ENCODE peak calls at places on chromosomes 3 and 15, in four cellular contexts. One of them, this sample, is unnamed.

GRCh38 chr3:77041156-77041696 is 1.3 kb downstream of the ROBO2 start:
- DNase-seq in nephron progenitor cell: no peak
- DNase-seq in amniotic epithelial cell: no peak
- DNase-seq in A549: no peak
- DNase-seq in this sample: peak; percentile 9

GRCh38 chr3:163692484-163692883 is 1385.8 kb downstream of the SI start:
- DNase-seq in nephron progenitor cell: no peak
- DNase-seq in amniotic epithelial cell: no peak
- DNase-seq in A549: no peak
- DNase-seq in this sample: no peak

GRCh38 chr3:74663178-74663577 is 48.7 kb upstream of the CNTN3 start:
- DNase-seq in nephron progenitor cell: no peak
- DNase-seq in amniotic epithelial cell: no peak
- DNase-seq in A549: no peak
- DNase-seq in this sample: no peak

GRCh38 chr3:53116956-53117355 is 13.3 kb downstream of the RFT1 start:
- DNase-seq in nephron progenitor cell: no peak
- DNase-seq in amniotic epithelial cell: no peak
- DNase-seq in A549: no peak
- DNase-seq in this sample: no peak

GRCh38 chr15:61237400-61237799 is 8.3 kb upstream of the RORA start:
- DNase-seq in nephron progenitor cell: no peak
- DNase-seq in amniotic epithelial cell: no peak
- DNase-seq in A549: no peak
- DNase-seq in this sample: no peak

GRCh38 chr3:150970665-150971327 is 1.7 kb downstream of the CLRN1 start:
- DNase-seq in nephron progenitor cell: no peak
- DNase-seq in amniotic epithelial cell: peak; percentile 54
- DNase-seq in A549: no peak
- DNase-seq in this sample: no peak

GRCh38 chr3:39413691-39414420 is 7.3 kb downstream of the RPSA start:
- DNase-seq in nephron progenitor cell: no peak
- DNase-seq in amniotic epithelial cell: peak; percentile 36
- DNase-seq in A549: no peak
- DNase-seq in this sample: no peak

GRCh38 chr3:13022348-13023250 is 50.6 kb downstream of the IQSEC1 start:
- DNase-seq in nephron progenitor cell: peak; percentile 73
- DNase-seq in amniotic epithelial cell: peak; percentile 67
- DNase-seq in A549: peak; percentile 34
- DNase-seq in this sample: peak; percentile 87

GRCh38 chr3:197088370-197088769 is 58.8 kb upstream of the MELTF start:
- DNase-seq in nephron progenitor cell: no peak
- DNase-seq in amniotic epithelial cell: peak; percentile 41
- DNase-seq in A549: no peak
- DNase-seq in this sample: no peak

GRCh38 chr15:86650084-86650483 is 570.4 kb downstream of the AGBL1 start:
- DNase-seq in nephron progenitor cell: no peak
- DNase-seq in amniotic epithelial cell: no peak
- DNase-seq in A549: peak; percentile 21
- DNase-seq in this sample: no peak

GRCh38 chr15:69554321-69554961 is 101.8 kb downstream of the RPLP1 start:
- DNase-seq in nephron progenitor cell: no peak
- DNase-seq in amniotic epithelial cell: no peak
- DNase-seq in A549: peak; percentile 61
- DNase-seq in this sample: no peak

GRCh38 chr3:48698891-48699290 is 13.2 kb upstream of the NCKIPSD start:
- DNase-seq in nephron progenitor cell: no peak
- DNase-seq in amniotic epithelial cell: no peak
- DNase-seq in A549: no peak
- DNase-seq in this sample: no peak

GRCh38 chr15:90594297-90594696 is 64.6 kb downstream of the CRTC3 start:
- DNase-seq in nephron progenitor cell: no peak
- DNase-seq in amniotic epithelial cell: peak; percentile 53
- DNase-seq in A549: no peak
- DNase-seq in this sample: no peak

GRCh38 chr3:159852821-159853505 is 135.7 kb upstream of the IL12A start:
- DNase-seq in nephron progenitor cell: peak; percentile 30
- DNase-seq in amniotic epithelial cell: peak; percentile 68
- DNase-seq in A549: peak; percentile 10
- DNase-seq in this sample: peak; percentile 38

GRCh38 chr15:73935547-73935946 is 9.3 kb downstream of the LOXL1 start:
- DNase-seq in nephron progenitor cell: no peak
- DNase-seq in amniotic epithelial cell: peak; percentile 89
- DNase-seq in A549: no peak
- DNase-seq in this sample: peak; percentile 80

GRCh38 chr3:45690331-45691035 is 1.3 kb downstream of the SACM1L start:
- DNase-seq in nephron progenitor cell: no peak
- DNase-seq in amniotic epithelial cell: peak; percentile 36
- DNase-seq in A549: no peak
- DNase-seq in this sample: peak; percentile 40

GRCh38 chr3:100902572-100902971 is 90.6 kb downstream of the ABI3BP start:
- DNase-seq in nephron progenitor cell: no peak
- DNase-seq in amniotic epithelial cell: peak; percentile 14
- DNase-seq in A549: no peak
- DNase-seq in this sample: no peak

GRCh38 chr3:32593903-32594525 is 23.4 kb upstream of the DYNC1LI1 start:
- DNase-seq in nephron progenitor cell: no peak
- DNase-seq in amniotic epithelial cell: peak; percentile 45
- DNase-seq in A549: no peak
- DNase-seq in this sample: no peak

GRCh38 chr3:94626599-94626998 is 563.7 kb downstream of the NSUN3 start:
- DNase-seq in nephron progenitor cell: no peak
- DNase-seq in amniotic epithelial cell: peak; percentile 6
- DNase-seq in A549: no peak
- DNase-seq in this sample: peak; percentile 9

GRCh38 chr15:81301815-81302399 is 22.0 kb downstream of the STARD5 start:
- DNase-seq in nephron progenitor cell: no peak
- DNase-seq in amniotic epithelial cell: no peak
- DNase-seq in A549: no peak
- DNase-seq in this sample: no peak

GRCh38 chr3:43895573-43895972 is 204.8 kb downstream of the ABHD5 start:
- DNase-seq in nephron progenitor cell: no peak
- DNase-seq in amniotic epithelial cell: no peak
- DNase-seq in A549: no peak
- DNase-seq in this sample: no peak

GRCh38 chr3:42631650-42632049 is 21.8 kb upstream of the ZBTB47 start:
- DNase-seq in nephron progenitor cell: no peak
- DNase-seq in amniotic epithelial cell: no peak
- DNase-seq in A549: no peak
- DNase-seq in this sample: no peak

This sample was measured in neural progenitor cell.